ENCODE peak calls at places on chromosomes 1 and 21, in nine cellular contexts. A, D, Q, H, W, E, X, Y and F are unnamed samples. For H3K36me3, the result is how much of the 10 kb centered on the place peaks cover.

GRCh38 chr1:87368907-87369306 is 40.2 kb downstream of the LMO4 start:
- DNase-seq in A (no peak), D (no peak), Q (no peak), H (no peak), W (no peak), E (no peak), X (no peak), Y (no peak), F (no peak)

GRCh38 chr1:111104981-111105380 is 34.9 kb downstream of the DRAM2 start:
- DNase-seq in A (no peak), D (no peak), Q (no peak), H (no peak), W (no peak), E (no peak), X (no peak), Y (no peak), F (no peak)

GRCh38 chr1:38804062-38804886 is 55.3 kb downstream of the RRAGC start:
- DNase-seq in A (no peak), D (no peak), Q (no peak), H (no peak), W (no peak), E (no peak), X (no peak), Y (no peak), F (no peak)

GRCh38 chr1:38037481-38037939 is 9.1 kb downstream of the POU3F1 start:
- DNase-seq in A (no peak), D (peak), Q (peak), H (no peak), W (no peak), E (no peak), X (no peak), Y (no peak), F (no peak)

GRCh38 chr1:229003233-229004031 is 267.5 kb upstream of the RAB4A start:
- DNase-seq in A (no peak), D (no peak), Q (no peak), H (peak), W (peak), E (peak), X (no peak), Y (no peak), F (peak)

GRCh38 chr1:173267453-173267945 is 60.4 kb upstream of the TNFSF4 start:
- DNase-seq in A (peak), D (peak), Q (no peak), H (no peak), W (no peak), E (no peak), X (no peak), Y (no peak), F (peak)

GRCh38 chr1:67261646-67262045 is 46.0 kb upstream of the IL12RB2 start:
- DNase-seq in A (no peak), D (no peak), Q (no peak), H (peak), W (no peak), E (no peak), X (no peak), Y (no peak), F (no peak)

GRCh38 chr1:182048562-182048961 is 12.9 kb downstream of the ZNF648 start:
- DNase-seq in A (no peak), D (no peak), Q (no peak), H (no peak), W (no peak), E (no peak), X (no peak), Y (no peak), F (no peak)

GRCh38 chr21:29125199-29125598 is 5.2 kb upstream of the MAP3K7CL start:
- DNase-seq in A (no peak), D (no peak), Q (no peak), H (no peak), W (no peak), E (no peak), X (no peak), Y (no peak), F (no peak)

GRCh38 chr1:94720091-94720793 is 99.9 kb upstream of the SLC44A3 start:
- DNase-seq in A (no peak), D (no peak), Q (peak), H (no peak), W (no peak), E (no peak), X (no peak), Y (no peak), F (no peak)

GRCh38 chr1:156711011-156711817 is 5.8 kb upstream of the CRABP2 start:
- DNase-seq in A (no peak), D (no peak), Q (no peak), H (no peak), W (no peak), E (no peak), X (no peak), Y (peak), F (peak)

GRCh38 chr21:37711294-37711844 is 204.9 kb downstream of the KCNJ6 start:
- DNase-seq in A (no peak), D (no peak), Q (no peak), H (no peak), W (no peak), E (no peak), X (no peak), Y (no peak), F (no peak)

GRCh38 chr1:25617626-25618432 is 1.2 kb downstream of the MAN1C1 start:
- DNase-seq in A (no peak), D (no peak), Q (peak), H (peak), W (peak), E (peak), X (no peak), Y (no peak), F (no peak)

GRCh38 chr1:234862944-234863515 is 253.1 kb upstream of the IRF2BP2 start:
- DNase-seq in A (peak), D (no peak), Q (peak), H (peak), W (peak), E (peak), X (no peak), Y (peak), F (peak)

GRCh38 chr1:212012034-212012740 is 23.2 kb downstream of the INTS7 start:
- DNase-seq in A (peak), D (peak), Q (peak), H (peak), W (peak), E (peak), X (no peak), Y (peak), F (peak)

GRCh38 chr1:150018165-150018564 is 7.6 kb upstream of the OTUD7B start:
- DNase-seq in A (no peak), D (no peak), Q (no peak), H (no peak), W (no peak), E (no peak), X (no peak), Y (no peak), F (no peak)

GRCh38 chr1:34125721-34126380 is 39.2 kb downstream of the CSMD2 start:
- DNase-seq in A (no peak), D (no peak), Q (no peak), H (no peak), W (no peak), E (no peak), X (no peak), Y (no peak), F (peak)

GRCh38 chr1:59138402-59138801 is 158.5 kb upstream of the FGGY start:
- DNase-seq in A (no peak), D (no peak), Q (no peak), H (no peak), W (no peak), E (no peak), X (no peak), Y (no peak), F (no peak)

GRCh38 chr1:155261401-155261887 is 716 bp downstream of the SCAMP3 start:
- DNase-seq in A (peak), D (no peak), Q (no peak), H (no peak), W (peak), E (no peak), X (no peak), Y (no peak), F (no peak)

GRCh38 chr1:12712091-12712490 is 3.8 kb upstream of the AADACL3 start:
- DNase-seq in A (no peak), D (no peak), Q (no peak), H (no peak), W (no peak), E (no peak), X (no peak), Y (no peak), F (no peak)

GRCh38 chr1:192516776-192517297 is 58.7 kb upstream of the RGS1 start:
- DNase-seq in A (no peak), D (peak), Q (peak), H (no peak), W (no peak), E (no peak), X (no peak), Y (no peak), F (no peak)

GRCh38 chr21:40606341-40606740 is 240.6 kb downstream of the DSCAM start:
- DNase-seq in A (no peak), D (no peak), Q (no peak), H (no peak), W (no peak), E (no peak), X (no peak), Y (no peak), F (no peak)

GRCh38 chr1:52072291-52072690 is 16.2 kb downstream of the BTF3L4 start:
- DNase-seq in A (no peak), D (no peak), Q (no peak), H (no peak), W (no peak), E (no peak), X (no peak), Y (no peak), F (peak)

GRCh38 chr1:161215079-161215478 is at the start of gene FCER1G:
- DNase-seq in A (no peak), D (no peak), Q (peak), H (no peak), W (peak), E (no peak), X (no peak), Y (no peak), F (no peak)

GRCh38 chr1:160675641-160676410 is 29.0 kb upstream of the SLAMF1 start:
- DNase-seq in A (peak), D (peak), Q (peak), H (peak), W (peak), E (peak), X (no peak), Y (peak), F (peak)

GRCh38 chr1:39568208-39568607 is 8.4 kb downstream of the PABPC4 start:
- DNase-seq in A (no peak), D (no peak), Q (no peak), H (no peak), W (no peak), E (peak), X (no peak), Y (no peak), F (no peak)

GRCh38 chr1:6393400-6394187 is at the start of gene ACOT7:
- DNase-seq in A (peak), D (peak), Q (peak), H (peak), W (peak), E (peak), X (peak), Y (peak), F (peak)

GRCh38 chr21:40902299-40902698 is 55.3 kb upstream of the DSCAM start:
- DNase-seq in A (no peak), D (no peak), Q (no peak), H (no peak), W (no peak), E (no peak), X (no peak), Y (no peak), F (no peak)

GRCh38 chr1:30749691-30750583 is 7.6 kb downstream of the LAPTM5 start:
- DNase-seq in A (no peak), D (no peak), Q (no peak), H (no peak), W (no peak), E (no peak), X (no peak), Y (no peak), F (no peak)

GRCh38 chr1:25810341-25811299 is 9.1 kb upstream of the MTFR1L start:
- DNase-seq in A (peak), D (peak), Q (peak), H (peak), W (peak), E (peak), X (no peak), Y (peak), F (peak)

GRCh38 chr1:35324486-35324885 is 56.0 kb downstream of the ZMYM4 start:
- DNase-seq in A (peak), D (no peak), Q (no peak), H (no peak), W (no peak), E (no peak), X (no peak), Y (no peak), F (peak)

GRCh38 chr1:117467336-117467735 is 100.1 kb downstream of the MAN1A2 start:
- DNase-seq in A (peak), D (no peak), Q (no peak), H (no peak), W (no peak), E (no peak), X (no peak), Y (no peak), F (peak)

GRCh38 chr1:204731509-204731908 is 46.0 kb upstream of the LRRN2 start:
- DNase-seq in A (no peak), D (no peak), Q (no peak), H (no peak), W (no peak), E (no peak), X (no peak), Y (no peak), F (no peak)

GRCh38 chr1:1891349-1892078 is 627 bp upstream of the GNB1 start:
- DNase-seq in A (peak), D (peak), Q (peak), H (peak), W (peak), E (peak), X (no peak), Y (peak), F (peak)

GRCh38 chr1:245153081-245153644 is 1.6 kb upstream of the KIF26B start:
- DNase-seq in A (peak), D (peak), Q (peak), H (peak), W (peak), E (no peak), X (no peak), Y (peak), F (peak)

GRCh38 chr1:39689214-39689613 is 2.0 kb downstream of the HPCAL4 start:
- DNase-seq in A (no peak), D (no peak), Q (no peak), H (no peak), W (no peak), E (no peak), X (no peak), Y (no peak), F (no peak)

GRCh38 chr21:45293214-45293725 is 5.6 kb upstream of the POFUT2 start:
- DNase-seq in A (no peak), D (peak), Q (peak), H (peak), W (no peak), E (peak), X (no peak), Y (no peak), F (peak)

GRCh38 chr21:45292399-45293213 is 4.9 kb upstream of the POFUT2 start:
- DNase-seq in A (peak), D (peak), Q (peak), H (peak), W (peak), E (peak), X (no peak), Y (peak), F (peak)

GRCh38 chr21:45289655-45290515 is 2.2 kb upstream of the POFUT2 start:
- DNase-seq in A (peak), D (peak), Q (no peak), H (peak), W (no peak), E (no peak), X (no peak), Y (no peak), F (peak)

GRCh38 chr21:45290948-45291612 is 3.4 kb upstream of the POFUT2 start:
- DNase-seq in A (peak), D (peak), Q (peak), H (peak), W (peak), E (peak), X (no peak), Y (no peak), F (peak)

DNA sequence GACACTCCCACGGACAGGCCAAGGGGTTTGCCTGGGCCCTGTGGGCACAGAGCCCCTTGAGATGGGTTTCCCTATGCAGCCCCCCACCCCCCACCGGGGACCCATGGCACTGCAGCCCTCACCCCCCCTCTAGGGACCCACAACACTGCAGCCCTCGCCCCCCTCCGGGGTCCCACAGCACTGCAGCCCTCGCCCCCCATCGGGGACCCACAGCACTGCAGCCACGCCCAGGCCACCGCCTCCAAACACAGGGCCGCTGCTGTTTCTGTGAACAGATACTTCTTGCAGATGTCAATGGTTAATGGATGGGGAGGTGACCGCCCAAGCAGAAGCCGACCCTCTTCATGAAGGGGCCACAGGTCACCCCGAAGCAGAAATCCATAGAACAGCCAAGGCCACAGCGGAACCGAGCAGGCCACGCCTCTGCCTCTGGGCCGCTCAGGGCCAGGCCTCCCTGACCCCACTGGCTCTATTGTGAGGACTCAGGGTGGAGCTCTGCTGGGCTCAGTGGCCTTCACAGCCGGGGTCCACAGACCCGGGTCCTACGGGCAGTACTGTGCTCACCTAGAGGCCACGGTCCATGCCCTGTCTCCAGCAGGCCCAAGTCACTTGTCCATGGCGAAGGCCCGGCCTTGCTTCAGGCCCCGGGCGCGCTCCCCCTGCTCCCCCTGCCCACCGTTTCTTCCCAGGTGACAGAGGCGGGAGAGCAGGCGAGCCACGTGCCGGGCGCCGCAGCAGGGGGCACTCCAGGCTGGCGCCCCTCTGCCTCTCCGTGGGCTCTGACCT is 4.1 kb upstream of the POFUT2 start:
- DNase-seq in A (no peak), D (no peak), Q (peak), H (peak), W (no peak), E (peak), X (no peak), Y (no peak), F (no peak)
- TF ChIP-seq CTCF in A (no peak), D (no peak), Q (peak), H (no peak), W (no peak), E (no peak), X (no peak), Y (no peak), F (no peak)

DNA sequence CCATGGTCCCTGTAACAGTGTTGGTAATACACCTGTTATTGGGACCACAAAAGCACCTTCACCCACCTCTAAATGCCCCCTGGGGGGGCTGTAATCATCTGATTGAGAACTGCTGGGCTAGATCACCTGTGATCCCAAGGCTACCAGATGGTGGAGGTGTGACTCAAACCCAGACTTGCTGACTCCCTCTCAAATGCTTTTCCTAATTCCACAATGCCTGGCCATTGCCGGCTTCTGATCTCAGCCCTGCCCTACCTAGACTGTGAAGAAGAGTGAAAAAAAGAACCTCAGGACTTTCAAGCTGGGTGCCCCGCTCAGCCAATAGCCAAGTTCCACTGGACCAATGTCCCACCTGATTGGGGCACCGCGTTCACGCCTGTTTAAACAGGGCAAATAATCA is 9.6 kb downstream of the TMEM9 start:
- DNase-seq in A (no peak), D (no peak), Q (no peak), H (no peak), W (no peak), E (no peak), X (no peak), Y (no peak), F (no peak)
- H3K36me3 ChIP-seq in A (half or more), D (half or more), Q (under half), H (under half), W (under half), E (under half), X (half or more), Y (under half), F (under half)

GRCh38 chr1:152451254-152451653 is 37.2 kb upstream of the CRNN start:
- DNase-seq in A (no peak), D (peak), Q (no peak), H (no peak), W (no peak), E (no peak), X (no peak), Y (no peak), F (no peak)
- TF ChIP-seq CTCF in A (no peak), D (peak), Q (no peak), H (no peak), W (no peak), E (no peak), X (peak), Y (no peak), F (no peak)

DNA sequence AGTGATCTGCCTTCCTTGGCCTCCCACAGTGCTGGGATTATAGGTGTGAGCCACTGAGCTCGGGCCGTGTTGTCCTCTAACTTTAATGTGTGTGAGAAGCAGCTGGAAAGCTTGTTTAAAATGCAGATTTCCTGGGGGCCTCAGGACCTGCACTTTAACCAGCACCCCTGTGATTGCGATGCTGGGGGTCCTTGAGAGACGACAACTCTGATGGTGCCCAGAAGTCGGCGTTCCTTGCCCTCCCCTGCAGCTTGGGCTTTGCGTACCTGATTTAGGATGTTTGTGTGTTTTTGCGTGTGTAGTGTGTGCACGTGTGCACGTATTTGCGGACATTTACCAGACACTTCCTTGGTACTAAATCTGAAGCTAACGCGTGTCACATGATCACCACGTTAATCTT is 10.9 kb downstream of the IFNGR2 start:
- DNase-seq in A (no peak), D (no peak), Q (no peak), H (no peak), W (no peak), E (no peak), X (no peak), Y (no peak), F (no peak)
- H3K36me3 ChIP-seq in A (under half), D (under half), Q (under half), H (under half), W (under half), E (under half), X (half or more), Y (under half), F (under half)

GRCh38 chr21:33479679-33480480 is at the start of gene TMEM50B:
- DNase-seq in A (peak), D (peak), Q (peak), H (peak), W (peak), E (peak), X (peak), Y (peak), F (peak)

GRCh38 chr21:33480481-33481103 is 818 bp upstream of the TMEM50B start:
- DNase-seq in A (no peak), D (no peak), Q (no peak), H (no peak), W (no peak), E (no peak), X (no peak), Y (no peak), F (no peak)

GRCh38 chr21:33478182-33478581 is 1.6 kb downstream of the TMEM50B start:
- DNase-seq in A (no peak), D (no peak), Q (no peak), H (no peak), W (no peak), E (no peak), X (no peak), Y (no peak), F (no peak)

GRCh38 chr21:33477066-33477465 is 2.7 kb downstream of the TMEM50B start:
- DNase-seq in A (no peak), D (no peak), Q (no peak), H (no peak), W (no peak), E (no peak), X (no peak), Y (no peak), F (no peak)

GRCh38 chr21:33478858-33479678 is 706 bp downstream of the TMEM50B start:
- DNase-seq in A (peak), D (peak), Q (peak), H (peak), W (peak), E (no peak), X (no peak), Y (no peak), F (peak)
- TF ChIP-seq CTCF in A (no peak), D (peak), Q (peak), H (peak), W (no peak), E (no peak), X (no peak), Y (no peak), F (peak)